ENCODE peak calls at places on chromosomes 3 and 15, in six cellular contexts. One of them, this sample, is unnamed.

GRCh38 chr3:53773586-53774368 is 72.4 kb downstream of the CHDH start:
- DNase-seq in fibroblast of pulmonary artery: peak; percentile 76
- DNase-seq in right cardiac atrium: no peak
- DNase-seq in activated CD8-positive, alpha-beta memory T cell treated with anti-CD3 and anti-CD28 coated beads for 48 hours: no peak
- DNase-seq in ecto neural progenitor cell: no peak
- DNase-seq in SK-N-SH: peak; percentile 60
- DNase-seq in this sample: no peak

GRCh38 chr3:155631323-155632019 is 113.4 kb downstream of the PLCH1 start:
- DNase-seq in SK-N-SH: no peak
- DNase-seq in right cardiac atrium: no peak
- DNase-seq in ecto neural progenitor cell: no peak
- DNase-seq in activated CD8-positive, alpha-beta memory T cell treated with anti-CD3 and anti-CD28 coated beads for 48 hours: no peak
- DNase-seq in fibroblast of pulmonary artery: peak; percentile 20
- DNase-seq in this sample: no peak

GRCh38 chr15:43749690-43750345 is 3.6 kb downstream of the PDIA3 start:
- DNase-seq in fibroblast of pulmonary artery: no peak
- DNase-seq in SK-N-SH: no peak
- DNase-seq in right cardiac atrium: no peak
- DNase-seq in ecto neural progenitor cell: no peak
- DNase-seq in activated CD8-positive, alpha-beta memory T cell treated with anti-CD3 and anti-CD28 coated beads for 48 hours: no peak
- DNase-seq in this sample: no peak

GRCh38 chr3:196288141-196288460 is 575 bp upstream of the PCYT1A start:
- DNase-seq in fibroblast of pulmonary artery: peak; percentile 55
- DNase-seq in activated CD8-positive, alpha-beta memory T cell treated with anti-CD3 and anti-CD28 coated beads for 48 hours: no peak
- DNase-seq in SK-N-SH: no peak
- DNase-seq in right cardiac atrium: no peak
- DNase-seq in ecto neural progenitor cell: no peak
- DNase-seq in this sample: no peak

GRCh38 chr3:111874177-111874820 is 15.2 kb downstream of the PHLDB2 start:
- DNase-seq in SK-N-SH: no peak
- DNase-seq in fibroblast of pulmonary artery: peak; percentile 47
- DNase-seq in activated CD8-positive, alpha-beta memory T cell treated with anti-CD3 and anti-CD28 coated beads for 48 hours: no peak
- DNase-seq in right cardiac atrium: no peak
- DNase-seq in ecto neural progenitor cell: no peak
- DNase-seq in this sample: no peak

GRCh38 chr3:188421151-188421821 is 267.3 kb downstream of the LPP start:
- DNase-seq in right cardiac atrium: no peak
- DNase-seq in SK-N-SH: no peak
- DNase-seq in activated CD8-positive, alpha-beta memory T cell treated with anti-CD3 and anti-CD28 coated beads for 48 hours: no peak
- DNase-seq in fibroblast of pulmonary artery: peak; percentile 80
- DNase-seq in ecto neural progenitor cell: no peak
- DNase-seq in this sample: no peak

GRCh38 chr3:120440001-120440703 is 10.6 kb downstream of the FSTL1 start:
- DNase-seq in right cardiac atrium: no peak
- DNase-seq in SK-N-SH: no peak
- DNase-seq in ecto neural progenitor cell: no peak
- DNase-seq in activated CD8-positive, alpha-beta memory T cell treated with anti-CD3 and anti-CD28 coated beads for 48 hours: no peak
- DNase-seq in fibroblast of pulmonary artery: no peak
- DNase-seq in this sample: no peak

GRCh38 chr15:25783607-25784131 is 79.5 kb downstream of the ATP10A start:
- DNase-seq in activated CD8-positive, alpha-beta memory T cell treated with anti-CD3 and anti-CD28 coated beads for 48 hours: no peak
- DNase-seq in fibroblast of pulmonary artery: peak; percentile 25
- DNase-seq in right cardiac atrium: no peak
- DNase-seq in SK-N-SH: no peak
- DNase-seq in ecto neural progenitor cell: peak; percentile 71
- DNase-seq in this sample: no peak

GRCh38 chr3:157416347-157417087 is 20.1 kb upstream of the PTX3 start:
- DNase-seq in activated CD8-positive, alpha-beta memory T cell treated with anti-CD3 and anti-CD28 coated beads for 48 hours: no peak
- DNase-seq in ecto neural progenitor cell: no peak
- DNase-seq in SK-N-SH: no peak
- DNase-seq in fibroblast of pulmonary artery: no peak
- DNase-seq in right cardiac atrium: no peak
- DNase-seq in this sample: no peak

GRCh38 chr3:127041933-127042332 is 59.0 kb downstream of the PLXNA1 start:
- DNase-seq in right cardiac atrium: no peak
- DNase-seq in SK-N-SH: no peak
- DNase-seq in activated CD8-positive, alpha-beta memory T cell treated with anti-CD3 and anti-CD28 coated beads for 48 hours: no peak
- DNase-seq in fibroblast of pulmonary artery: no peak
- DNase-seq in ecto neural progenitor cell: no peak
- DNase-seq in this sample: no peak

GRCh38 chr3:194983121-194983520 is 287.8 kb downstream of the XXYLT1 start:
- DNase-seq in right cardiac atrium: no peak
- DNase-seq in ecto neural progenitor cell: peak; percentile 29
- DNase-seq in SK-N-SH: no peak
- DNase-seq in fibroblast of pulmonary artery: no peak
- DNase-seq in activated CD8-positive, alpha-beta memory T cell treated with anti-CD3 and anti-CD28 coated beads for 48 hours: no peak
- DNase-seq in this sample: no peak

GRCh38 chr3:280691-281090 is 84.1 kb downstream of the CHL1 start:
- DNase-seq in fibroblast of pulmonary artery: no peak
- DNase-seq in SK-N-SH: no peak
- DNase-seq in right cardiac atrium: no peak
- DNase-seq in ecto neural progenitor cell: no peak
- DNase-seq in activated CD8-positive, alpha-beta memory T cell treated with anti-CD3 and anti-CD28 coated beads for 48 hours: no peak
- DNase-seq in this sample: no peak

GRCh38 chr15:77786956-77787355 is 154.2 kb upstream of the LINGO1 start:
- DNase-seq in right cardiac atrium: no peak
- DNase-seq in ecto neural progenitor cell: no peak
- DNase-seq in fibroblast of pulmonary artery: no peak
- DNase-seq in activated CD8-positive, alpha-beta memory T cell treated with anti-CD3 and anti-CD28 coated beads for 48 hours: no peak
- DNase-seq in SK-N-SH: no peak
- DNase-seq in this sample: no peak

GRCh38 chr15:34109775-34110663 is 8.1 kb downstream of the PGBD4 start:
- DNase-seq in right cardiac atrium: no peak
- DNase-seq in SK-N-SH: peak; percentile 39
- DNase-seq in activated CD8-positive, alpha-beta memory T cell treated with anti-CD3 and anti-CD28 coated beads for 48 hours: no peak
- DNase-seq in fibroblast of pulmonary artery: peak; percentile 69
- DNase-seq in ecto neural progenitor cell: no peak
- DNase-seq in this sample: no peak

GRCh38 chr3:187016639-187017345 is 86.5 kb downstream of the ST6GAL1 start:
- DNase-seq in activated CD8-positive, alpha-beta memory T cell treated with anti-CD3 and anti-CD28 coated beads for 48 hours: no peak
- DNase-seq in fibroblast of pulmonary artery: peak; percentile 86
- DNase-seq in right cardiac atrium: no peak
- DNase-seq in SK-N-SH: no peak
- DNase-seq in ecto neural progenitor cell: no peak
- DNase-seq in this sample: no peak

GRCh38 chr3:150439657-150440056 is 31.6 kb downstream of the TSC22D2 start:
- DNase-seq in activated CD8-positive, alpha-beta memory T cell treated with anti-CD3 and anti-CD28 coated beads for 48 hours: no peak
- DNase-seq in fibroblast of pulmonary artery: no peak
- DNase-seq in ecto neural progenitor cell: no peak
- DNase-seq in right cardiac atrium: no peak
- DNase-seq in SK-N-SH: no peak
- DNase-seq in this sample: no peak

GRCh38 chr3:148083501-148084267 is 614.0 kb upstream of the AGTR1 start:
- DNase-seq in right cardiac atrium: no peak
- DNase-seq in SK-N-SH: no peak
- DNase-seq in fibroblast of pulmonary artery: no peak
- DNase-seq in ecto neural progenitor cell: no peak
- DNase-seq in activated CD8-positive, alpha-beta memory T cell treated with anti-CD3 and anti-CD28 coated beads for 48 hours: no peak
- DNase-seq in this sample: peak; percentile 61

GRCh38 chr3:11638669-11639402 is 4.9 kb downstream of the VGLL4 start:
- DNase-seq in activated CD8-positive, alpha-beta memory T cell treated with anti-CD3 and anti-CD28 coated beads for 48 hours: no peak
- DNase-seq in fibroblast of pulmonary artery: peak; percentile 23
- DNase-seq in right cardiac atrium: peak; percentile 72
- DNase-seq in ecto neural progenitor cell: no peak
- DNase-seq in SK-N-SH: peak; percentile 59
- DNase-seq in this sample: peak; percentile 82

GRCh38 chr3:129119365-129120100 is 2.1 kb downstream of the RAB43 start:
- DNase-seq in SK-N-SH: no peak
- DNase-seq in ecto neural progenitor cell: no peak
- DNase-seq in activated CD8-positive, alpha-beta memory T cell treated with anti-CD3 and anti-CD28 coated beads for 48 hours: no peak
- DNase-seq in fibroblast of pulmonary artery: no peak
- DNase-seq in right cardiac atrium: no peak
- DNase-seq in this sample: no peak

GRCh38 chr15:69415381-69415780 is 1.2 kb downstream of the KIF23 start:
- DNase-seq in activated CD8-positive, alpha-beta memory T cell treated with anti-CD3 and anti-CD28 coated beads for 48 hours: no peak
- DNase-seq in SK-N-SH: no peak
- DNase-seq in ecto neural progenitor cell: no peak
- DNase-seq in right cardiac atrium: no peak
- DNase-seq in fibroblast of pulmonary artery: peak; percentile 50
- DNase-seq in this sample: no peak

GRCh38 chr3:13687409-13687989 is 138.6 kb downstream of the FBLN2 start:
- DNase-seq in fibroblast of pulmonary artery: no peak
- DNase-seq in SK-N-SH: no peak
- DNase-seq in right cardiac atrium: no peak
- DNase-seq in ecto neural progenitor cell: no peak
- DNase-seq in activated CD8-positive, alpha-beta memory T cell treated with anti-CD3 and anti-CD28 coated beads for 48 hours: no peak
- DNase-seq in this sample: peak; percentile 51

GRCh38 chr15:51801391-51801835 is 28.0 kb upstream of the TMOD3 start:
- DNase-seq in right cardiac atrium: peak; percentile 74
- DNase-seq in activated CD8-positive, alpha-beta memory T cell treated with anti-CD3 and anti-CD28 coated beads for 48 hours: no peak
- DNase-seq in ecto neural progenitor cell: peak; percentile 51
- DNase-seq in fibroblast of pulmonary artery: peak; percentile 40
- DNase-seq in SK-N-SH: peak; percentile 70
- DNase-seq in this sample: peak; percentile 37

GRCh38 chr3:184388164-184388935 is 8.5 kb downstream of the CHRD start:
- DNase-seq in fibroblast of pulmonary artery: no peak
- DNase-seq in SK-N-SH: no peak
- DNase-seq in activated CD8-positive, alpha-beta memory T cell treated with anti-CD3 and anti-CD28 coated beads for 48 hours: no peak
- DNase-seq in right cardiac atrium: no peak
- DNase-seq in ecto neural progenitor cell: no peak
- DNase-seq in this sample: no peak

GRCh38 chr15:82792068-82792467 is 13.8 kb downstream of the FSD2 start:
- DNase-seq in SK-N-SH: no peak
- DNase-seq in activated CD8-positive, alpha-beta memory T cell treated with anti-CD3 and anti-CD28 coated beads for 48 hours: no peak
- DNase-seq in ecto neural progenitor cell: no peak
- DNase-seq in right cardiac atrium: no peak
- DNase-seq in fibroblast of pulmonary artery: no peak
- DNase-seq in this sample: no peak

GRCh38 chr3:15390460-15390859 is 36.9 kb downstream of the METTL6 start:
- DNase-seq in fibroblast of pulmonary artery: no peak
- DNase-seq in ecto neural progenitor cell: no peak
- DNase-seq in SK-N-SH: no peak
- DNase-seq in activated CD8-positive, alpha-beta memory T cell treated with anti-CD3 and anti-CD28 coated beads for 48 hours: no peak
- DNase-seq in right cardiac atrium: no peak
- DNase-seq in this sample: no peak

GRCh38 chr3:194117114-194117845 is 18.7 kb upstream of the HES1 start:
- DNase-seq in activated CD8-positive, alpha-beta memory T cell treated with anti-CD3 and anti-CD28 coated beads for 48 hours: no peak
- DNase-seq in ecto neural progenitor cell: no peak
- DNase-seq in fibroblast of pulmonary artery: no peak
- DNase-seq in SK-N-SH: no peak
- DNase-seq in right cardiac atrium: no peak
- DNase-seq in this sample: no peak

GRCh38 chr3:16207031-16207430 is 32.6 kb downstream of the GALNT15 start:
- DNase-seq in SK-N-SH: no peak
- DNase-seq in ecto neural progenitor cell: no peak
- DNase-seq in right cardiac atrium: no peak
- DNase-seq in fibroblast of pulmonary artery: peak; percentile 37
- DNase-seq in activated CD8-positive, alpha-beta memory T cell treated with anti-CD3 and anti-CD28 coated beads for 48 hours: no peak
- DNase-seq in this sample: no peak

GRCh38 chr3:39099738-39100499 is 7.5 kb downstream of the GORASP1 start:
- DNase-seq in activated CD8-positive, alpha-beta memory T cell treated with anti-CD3 and anti-CD28 coated beads for 48 hours: no peak
- DNase-seq in fibroblast of pulmonary artery: no peak
- DNase-seq in SK-N-SH: no peak
- DNase-seq in ecto neural progenitor cell: no peak
- DNase-seq in right cardiac atrium: no peak
- DNase-seq in this sample: no peak

GRCh38 chr15:36899696-36900095 is 200.7 kb downstream of the MEIS2 start:
- DNase-seq in activated CD8-positive, alpha-beta memory T cell treated with anti-CD3 and anti-CD28 coated beads for 48 hours: no peak
- DNase-seq in fibroblast of pulmonary artery: no peak
- DNase-seq in ecto neural progenitor cell: no peak
- DNase-seq in right cardiac atrium: no peak
- DNase-seq in SK-N-SH: no peak
- DNase-seq in this sample: no peak

GRCh38 chr15:78438595-78439285 is 724 bp downstream of the IREB2 start:
- DNase-seq in fibroblast of pulmonary artery: peak; percentile 19
- DNase-seq in right cardiac atrium: no peak
- DNase-seq in activated CD8-positive, alpha-beta memory T cell treated with anti-CD3 and anti-CD28 coated beads for 48 hours: no peak
- DNase-seq in ecto neural progenitor cell: peak; percentile 61
- DNase-seq in SK-N-SH: peak; percentile 46
- DNase-seq in this sample: no peak

GRCh38 chr3:127084401-127084990 is 101.6 kb downstream of the PLXNA1 start:
- DNase-seq in ecto neural progenitor cell: no peak
- DNase-seq in SK-N-SH: no peak
- DNase-seq in fibroblast of pulmonary artery: no peak
- DNase-seq in activated CD8-positive, alpha-beta memory T cell treated with anti-CD3 and anti-CD28 coated beads for 48 hours: no peak
- DNase-seq in right cardiac atrium: no peak
- DNase-seq in this sample: no peak

GRCh38 chr3:24945575-24945974 is 450.9 kb upstream of the THRB start:
- DNase-seq in activated CD8-positive, alpha-beta memory T cell treated with anti-CD3 and anti-CD28 coated beads for 48 hours: no peak
- DNase-seq in fibroblast of pulmonary artery: no peak
- DNase-seq in right cardiac atrium: no peak
- DNase-seq in SK-N-SH: no peak
- DNase-seq in ecto neural progenitor cell: no peak
- DNase-seq in this sample: no peak

This sample was measured in retina.